ENCODE peak calls at places on chromosomes 2 and 18, in six cellular contexts. A is lower lobe of right lung; L is NK-92 treated with Interleukin-12 subunit alpha and Interleukin-12 subunit beta, amount 100 ng/mL, for 24 hours; M is heart left ventricle; T is LoVo; H is left cardiac atrium. F is an unnamed sample.

GRCh38 chr2:111662771-111663470 is 221.1 kb downstream of the ANAPC1 start:
- DNase-seq in M (no peak), A (no peak), H (no peak), T (no peak), L (no peak), F (no peak)

GRCh38 chr18:6509417-6510198 is 94.9 kb upstream of the L3MBTL4 start:
- DNase-seq in L (no peak), M (no peak), A (no peak), T (no peak), H (no peak), F (no peak)

GRCh38 chr2:16187517-16187887 is 247.2 kb downstream of the MYCN start:
- DNase-seq in M (no peak), H (no peak), A (no peak), L (no peak), T (peak), F (no peak)

GRCh38 chr2:119259296-119259860 is 35.7 kb downstream of the STEAP3 start:
- DNase-seq in H (no peak), A (no peak), L (no peak), T (no peak), M (no peak), F (no peak)

GRCh38 chr2:6960659-6961058 is 43.4 kb downstream of the RNF144A start:
- DNase-seq in M (no peak), H (no peak), L (no peak), A (no peak), T (no peak), F (no peak)

GRCh38 chr2:202883987-202884675 is 12.6 kb upstream of the ICA1L start:
- DNase-seq in T (no peak), A (no peak), M (no peak), H (no peak), L (no peak), F (no peak)

GRCh38 chr2:174516495-174517378 is 29.9 kb upstream of the GPR155 start:
- DNase-seq in A (no peak), T (no peak), L (no peak), H (no peak), M (no peak), F (no peak)

GRCh38 chr18:845152-845819 is 33.2 kb upstream of the YES1 start:
- DNase-seq in H (no peak), M (no peak), L (no peak), T (peak), A (no peak), F (peak)

GRCh38 chr18:8299054-8299708 is 310.1 kb upstream of the RAB12 start:
- DNase-seq in L (no peak), H (no peak), A (no peak), T (no peak), M (no peak), F (no peak)

GRCh38 chr2:220437938-220438337 is 810.5 kb downstream of the SLC4A3 start:
- DNase-seq in H (no peak), A (no peak), M (no peak), T (no peak), L (no peak), F (no peak)

GRCh38 chr2:74250189-74250631 is 51.8 kb downstream of the MTHFD2 start:
- DNase-seq in M (peak), A (peak), T (peak), L (peak), H (peak), F (peak)

GRCh38 chr2:132670104-132670960 is at the start of gene LYPD1:
- DNase-seq in A (peak), L (no peak), H (peak), T (no peak), M (peak), F (no peak)

GRCh38 chr2:68449395-68449678 is 17.8 kb downstream of the FBXO48 start:
- DNase-seq in A (no peak), L (no peak), M (no peak), H (no peak), T (no peak), F (no peak)

GRCh38 chr2:30628341-30628740 is 178.9 kb downstream of the CAPN13 start:
- DNase-seq in M (no peak), A (no peak), T (no peak), H (no peak), L (no peak), F (no peak)

GRCh38 chr2:130755234-130756040 is at the start of gene AMER3:
- DNase-seq in T (no peak), A (no peak), L (no peak), H (no peak), M (no peak), F (no peak)

GRCh38 chr2:238320648-238321281 is 447 bp downstream of the TRAF3IP1 start:
- DNase-seq in H (no peak), T (no peak), A (no peak), M (no peak), L (no peak), F (peak)

GRCh38 chr2:20618886-20619521 is 31.9 kb downstream of the HS1BP3 start:
- DNase-seq in M (no peak), H (no peak), T (no peak), A (peak), L (no peak), F (no peak)

GRCh38 chr18:10927290-10927979 is 221.9 kb downstream of the PIEZO2 start:
- DNase-seq in L (no peak), T (no peak), M (peak), H (peak), A (no peak), F (no peak)

GRCh38 chr2:127901339-127902072 is 15.8 kb upstream of the AMMECR1L start:
- DNase-seq in T (no peak), H (peak), L (no peak), A (no peak), M (peak), F (peak)

GRCh38 chr18:61651880-61652268 is 240.9 kb downstream of the RNF152 start:
- DNase-seq in L (no peak), A (no peak), T (peak), M (no peak), H (no peak), F (no peak)

GRCh38 chr2:163407296-163407695 is 328.5 kb downstream of the FIGN start:
- DNase-seq in L (no peak), H (no peak), T (no peak), A (no peak), M (no peak), F (no peak)

GRCh38 chr2:65661980-65662653 is 229.7 kb upstream of the SPRED2 start:
- DNase-seq in T (no peak), A (no peak), L (no peak), M (no peak), H (no peak), F (no peak)

GRCh38 chr18:70419526-70419925 is 130.7 kb downstream of the SOCS6 start:
- DNase-seq in T (no peak), M (no peak), H (no peak), L (no peak), A (no peak), F (no peak)

GRCh38 chr2:174263989-174264388 is 15.7 kb upstream of the OLA1 start:
- DNase-seq in H (no peak), T (peak), A (no peak), M (no peak), L (no peak), F (no peak)

GRCh38 chr2:61437170-61437569 is 33.7 kb downstream of the USP34 start:
- DNase-seq in T (no peak), A (no peak), L (no peak), M (no peak), H (no peak), F (no peak)

GRCh38 chr18:36889316-36889715 is 60.4 kb downstream of the KIAA1328 start:
- DNase-seq in A (no peak), L (no peak), T (no peak), H (no peak), M (no peak), F (no peak)

GRCh38 chr2:3651686-3652516 is 6.1 kb upstream of the ALLC start:
- DNase-seq in T (no peak), M (peak), A (peak), H (peak), L (no peak), F (peak)

GRCh38 chr2:62934501-62934900 is 116.1 kb upstream of the OTX1 start:
- DNase-seq in L (no peak), T (no peak), A (no peak), M (no peak), H (no peak), F (no peak)

GRCh38 chr2:13676269-13676668 is 956.2 kb upstream of the LRATD1 start:
- DNase-seq in T (no peak), H (no peak), M (no peak), A (no peak), L (no peak), F (no peak)

GRCh38 chr2:240435457-240435954 is at the start of gene GPC1:
- DNase-seq in M (peak), T (peak), L (no peak), H (peak), A (peak), F (peak)

GRCh38 chr2:174780871-174781270 is 16.6 kb upstream of the CHRNA1 start:
- DNase-seq in M (no peak), T (no peak), L (no peak), H (no peak), A (no peak), F (no peak)

GRCh38 chr2:203437516-203437915 is 97.6 kb downstream of the RAPH1 start:
- DNase-seq in A (no peak), M (no peak), L (no peak), T (no peak), H (no peak), F (no peak)

GRCh38 chr2:8680931-8681760 is 710 bp upstream of the ID2 start:
- DNase-seq in H (peak), T (peak), A (peak), L (peak), M (peak), F (peak)

GRCh38 chr2:64213607-64214275 is 69.5 kb upstream of the PELI1 start:
- DNase-seq in M (no peak), A (no peak), L (no peak), H (no peak), T (no peak), F (no peak)

GRCh38 chr2:148553332-148553887 is 91.1 kb upstream of the EPC2 start:
- DNase-seq in A (no peak), T (no peak), H (no peak), M (no peak), L (no peak), F (no peak)

GRCh38 chr2:118223487-118224136 is 135.3 kb downstream of the INSIG2 start:
- DNase-seq in A (no peak), L (no peak), T (peak), H (no peak), M (no peak), F (no peak)

GRCh38 chr18:24027156-24027555 is 12.6 kb downstream of the TTC39C start:
- DNase-seq in M (peak), L (no peak), T (no peak), H (peak), A (no peak), F (peak)

GRCh38 chr2:148814143-148814852 is 60.7 kb upstream of the KIF5C start:
- DNase-seq in T (peak), H (no peak), M (no peak), A (no peak), L (no peak), F (no peak)

GRCh38 chr2:118846667-118847446 is 591 bp downstream of the EN1 start:
- DNase-seq in T (peak), L (no peak), H (no peak), A (no peak), M (no peak), F (no peak)

F was measured in heart right ventricle.